ENCODE peak calls at places on chromosomes 1 and 21, in eight cellular contexts. O, A, W, J, Y, X, F and K are unnamed samples.

GRCh38 chr1:88398338-88398737 is 285.7 kb upstream of the PKN2 start:
- DNase-seq in J (no peak), W (no peak), F (no peak), X (peak), Y (no peak), O (no peak), A (no peak), K (no peak)

GRCh38 chr1:76425104-76425842 is 350.7 kb downstream of the ST6GALNAC3 start:
- DNase-seq in W (no peak), X (no peak), O (no peak), Y (no peak), J (no peak), F (no peak), A (peak), K (no peak)

GRCh38 chr1:7538033-7538432 is 233.1 kb upstream of the VAMP3 start:
- DNase-seq in Y (peak), J (no peak), W (no peak), F (no peak), O (no peak), A (peak), X (peak), K (peak)

GRCh38 chr1:29889776-29890175 is 653.5 kb downstream of the PTPRU start:
- DNase-seq in A (peak), Y (no peak), F (no peak), J (no peak), W (no peak), O (no peak), X (no peak), K (no peak)

GRCh38 chr1:154994269-154994977 is 1.0 kb downstream of the LENEP start:
- DNase-seq in X (no peak), Y (no peak), A (no peak), W (no peak), O (peak), F (no peak), J (no peak), K (no peak)

GRCh38 chr21:41868062-41868710 is 11.0 kb downstream of the PRDM15 start:
- DNase-seq in A (no peak), X (no peak), W (no peak), O (no peak), J (no peak), Y (peak), F (no peak), K (no peak)

GRCh38 chr1:36789535-36789934 is 244.8 kb downstream of the GRIK3 start:
- DNase-seq in A (no peak), J (no peak), X (no peak), F (no peak), Y (no peak), O (no peak), W (no peak), K (no peak)

GRCh38 chr1:210400043-210400840 is 71.5 kb downstream of the HHAT start:
- DNase-seq in O (no peak), A (peak), Y (peak), W (no peak), X (peak), J (peak), F (peak), K (peak)

GRCh38 chr1:47656719-47657685 is 219.2 kb downstream of the FOXD2 start:
- DNase-seq in O (no peak), F (peak), Y (peak), W (peak), J (no peak), X (no peak), A (peak), K (no peak)

GRCh38 chr1:15409400-15410222 is at the start of gene EFHD2:
- DNase-seq in W (peak), A (peak), J (peak), X (peak), Y (peak), F (peak), O (peak), K (peak)

GRCh38 chr1:46188295-46189030 is 9.8 kb downstream of the POMGNT1 start:
- DNase-seq in F (peak), Y (peak), J (no peak), W (no peak), O (no peak), X (peak), A (peak), K (no peak)

GRCh38 chr1:5507340-5507739 is 484.9 kb downstream of the NPHP4 start:
- DNase-seq in Y (no peak), J (no peak), F (no peak), A (no peak), O (no peak), X (no peak), W (no peak), K (no peak)

GRCh38 chr21:27145134-27145798 is 178.4 kb upstream of the ADAMTS5 start:
- DNase-seq in F (no peak), Y (no peak), A (no peak), J (no peak), O (no peak), W (no peak), X (no peak), K (no peak)

GRCh38 chr1:154777151-154777550 is 92.9 kb downstream of the KCNN3 start:
- DNase-seq in X (peak), A (no peak), W (no peak), Y (no peak), J (no peak), O (no peak), F (no peak), K (no peak)

GRCh38 chr1:231872461-231872910 is 245.9 kb downstream of the DISC1 start:
- DNase-seq in Y (peak), J (no peak), X (no peak), A (no peak), O (no peak), F (no peak), W (no peak), K (no peak)

GRCh38 chr1:45018599-45019230 is 6.7 kb downstream of the UROD start:
- DNase-seq in X (peak), J (peak), O (peak), Y (peak), F (peak), A (peak), W (no peak), K (peak)

GRCh38 chr1:161258439-161259386 is at the start of gene PCP4L1:
- DNase-seq in Y (peak), A (peak), J (peak), X (peak), F (peak), O (peak), W (no peak), K (peak)

GRCh38 chr1:56584910-56585528 is 5.7 kb upstream of the PLPP3 start:
- DNase-seq in O (no peak), Y (peak), W (no peak), F (no peak), X (peak), J (no peak), A (peak), K (no peak)

GRCh38 chr1:183432548-183432875 is 14.3 kb upstream of the NMNAT2 start:
- DNase-seq in O (no peak), Y (peak), J (no peak), F (no peak), X (peak), A (no peak), W (no peak), K (no peak)

GRCh38 chr1:2788506-2789163 is 12.9 kb downstream of the TTC34 start:
- DNase-seq in W (no peak), J (no peak), Y (no peak), F (peak), O (peak), A (no peak), X (no peak), K (no peak)

GRCh38 chr1:117096871-117097842 is 24.4 kb downstream of the TRIM45 start:
- DNase-seq in O (no peak), J (no peak), F (no peak), Y (no peak), A (no peak), X (no peak), W (no peak), K (no peak)

GRCh38 chr21:42291751-42292562 is 23.3 kb downstream of the TFF3 start:
- DNase-seq in W (no peak), J (no peak), O (no peak), X (no peak), F (no peak), Y (no peak), A (no peak), K (no peak)

GRCh38 chr1:7232441-7232840 is 447.2 kb downstream of the CAMTA1 start:
- DNase-seq in W (no peak), A (no peak), X (no peak), J (no peak), O (no peak), Y (no peak), F (no peak), K (no peak)

GRCh38 chr1:40782371-40782956 is 1.1 kb upstream of the KCNQ4 start:
- DNase-seq in O (no peak), X (no peak), J (no peak), Y (no peak), A (peak), W (no peak), F (peak), K (peak)
- TF ChIP-seq CTCF in O (no peak), X (no peak), J (peak), Y (no peak), A (peak), W (no peak), F (no peak), K (no peak)

GRCh38 chr21:37445228-37445627 is 78.7 kb downstream of the DYRK1A start:
- DNase-seq in O (no peak), F (no peak), Y (peak), X (no peak), J (no peak), W (no peak), A (no peak), K (no peak)
- TF ChIP-seq CTCF in O (no peak), F (no peak), Y (no peak), X (no peak), J (no peak), W (no peak), A (no peak), K (no peak)

GRCh38 chr1:201941420-201942128 is 4.8 kb downstream of the LMOD1 start:
- DNase-seq in J (peak), W (peak), X (no peak), Y (no peak), A (peak), O (no peak), F (no peak), K (peak)
- TF ChIP-seq CTCF in J (no peak), W (no peak), X (no peak), Y (no peak), A (peak), O (no peak), F (no peak), K (no peak)

GRCh38 chr21:17146426-17146825 is 366.4 kb upstream of the CXADR start:
- DNase-seq in A (no peak), Y (no peak), X (no peak), F (no peak), W (no peak), O (no peak), J (no peak), K (no peak)
- TF ChIP-seq CTCF in A (peak), Y (no peak), X (no peak), F (no peak), W (no peak), O (no peak), J (no peak), K (no peak)

GRCh38 chr1:92315766-92316413 is 17.0 kb downstream of the RPAP2 start:
- DNase-seq in Y (no peak), J (no peak), X (no peak), O (no peak), F (no peak), A (no peak), W (no peak), K (no peak)
- TF ChIP-seq CTCF in Y (no peak), J (no peak), X (no peak), O (no peak), F (no peak), A (no peak), W (no peak), K (no peak)

DNA sequence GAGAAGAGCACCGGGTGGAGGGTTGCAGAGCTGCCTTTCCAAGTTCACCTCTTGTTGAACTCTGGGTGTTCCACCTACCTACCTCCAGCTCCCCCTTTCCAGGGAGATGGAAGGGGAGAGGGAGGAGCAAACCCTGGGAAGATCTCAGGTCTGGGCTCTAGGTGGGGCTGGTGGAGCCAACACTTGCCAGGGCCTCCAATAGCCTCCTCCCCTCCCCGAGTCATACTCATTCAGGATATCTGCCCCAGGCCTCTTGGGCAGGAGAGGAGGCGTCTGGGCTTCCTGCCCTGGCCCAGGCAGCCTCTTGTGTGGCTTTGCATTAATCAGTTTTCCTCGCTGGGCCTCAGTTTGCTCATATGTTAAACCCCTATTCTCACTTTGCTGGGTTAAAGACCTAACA is 13.4 kb downstream of the RAP1GAP start:
- DNase-seq in O (no peak), X (peak), Y (no peak), W (no peak), J (no peak), A (peak), F (no peak), K (no peak)
- TF ChIP-seq CTCF in O (no peak), X (peak), Y (no peak), W (no peak), J (no peak), A (peak), F (no peak), K (no peak)

GRCh38 chr1:50213505-50213904 is 104.8 kb downstream of the ELAVL4 start:
- DNase-seq in J (no peak), W (no peak), A (no peak), X (no peak), O (no peak), F (no peak), Y (no peak), K (no peak)

GRCh38 chr1:50218344-50218743 is 109.6 kb downstream of the ELAVL4 start:
- DNase-seq in A (no peak), Y (no peak), J (no peak), W (no peak), X (no peak), O (no peak), F (no peak), K (no peak)

GRCh38 chr1:50209749-50210148 is 101.0 kb downstream of the ELAVL4 start:
- DNase-seq in O (no peak), A (no peak), F (no peak), W (no peak), Y (no peak), X (no peak), J (no peak), K (no peak)

DNA sequence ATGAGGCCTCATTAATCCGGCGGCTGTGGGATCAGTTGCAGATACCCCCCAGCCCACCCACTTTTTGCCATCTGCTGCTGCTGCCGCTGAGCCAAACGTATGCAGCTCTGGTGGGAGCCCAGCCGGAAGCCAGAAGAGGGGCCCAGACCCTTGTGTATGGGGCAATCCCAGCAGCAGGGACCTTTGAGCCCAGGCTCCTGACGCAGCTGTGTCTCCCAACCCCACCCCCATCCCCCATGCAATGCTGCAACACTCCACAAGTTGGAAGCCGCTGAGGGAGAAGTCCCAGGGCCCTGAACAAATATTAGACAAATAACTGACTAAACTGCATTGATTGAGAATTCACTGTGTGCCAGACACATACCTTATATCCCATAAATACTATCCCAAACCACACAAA is 106.0 kb downstream of the ELAVL4 start:
- DNase-seq in A (no peak), J (no peak), Y (no peak), F (no peak), O (no peak), W (no peak), X (no peak), K (no peak)
- TF ChIP-seq CTCF in A (no peak), J (no peak), Y (no peak), F (no peak), O (no peak), W (no peak), X (no peak), K (no peak)

DNA sequence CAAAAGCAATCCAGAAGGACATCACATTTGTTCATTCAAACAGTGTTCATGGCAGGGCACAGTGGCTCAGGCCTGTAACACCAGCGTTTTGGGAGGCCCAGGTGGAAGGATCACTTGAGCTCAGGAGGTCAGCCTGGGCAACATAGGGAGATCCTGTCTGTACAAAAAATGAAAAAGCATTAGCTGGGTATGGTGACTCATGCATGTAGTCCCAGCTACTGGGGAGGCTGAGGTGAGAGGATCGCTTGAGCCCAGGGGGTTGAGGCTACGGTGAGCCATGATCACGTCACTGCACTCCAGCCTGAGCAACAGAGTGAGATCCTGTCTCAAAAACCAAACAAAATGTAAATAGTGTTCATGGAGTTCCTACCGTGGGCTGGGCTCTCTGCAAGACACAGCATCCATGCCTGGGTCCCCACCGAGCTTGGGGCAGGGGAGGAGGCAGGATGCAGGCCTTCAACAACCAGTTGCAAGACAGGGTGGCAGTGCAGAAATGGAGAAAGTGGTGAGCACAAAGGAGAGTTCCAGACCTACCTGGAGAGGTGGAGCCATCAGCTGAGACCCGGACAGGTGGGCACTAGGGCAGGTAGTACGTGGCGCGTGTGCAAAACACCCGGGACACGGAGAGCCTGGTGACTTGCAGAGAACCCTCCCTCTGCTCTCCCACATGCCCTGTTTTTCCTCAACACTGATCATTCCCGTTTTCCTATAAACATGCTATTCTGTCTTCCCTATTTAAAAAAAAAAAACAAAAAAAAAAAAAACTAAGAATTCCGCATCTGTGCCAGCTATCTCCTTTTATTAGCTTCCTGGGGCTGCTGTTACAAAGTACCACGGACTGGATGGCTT is 138.9 kb downstream of the TOMM20 start:
- DNase-seq in F (no peak), Y (no peak), J (no peak), O (no peak), X (no peak), A (no peak), W (no peak), K (no peak)
- TF ChIP-seq CTCF in F (no peak), Y (no peak), J (no peak), O (no peak), X (no peak), A (no peak), W (no peak), K (no peak)

DNA sequence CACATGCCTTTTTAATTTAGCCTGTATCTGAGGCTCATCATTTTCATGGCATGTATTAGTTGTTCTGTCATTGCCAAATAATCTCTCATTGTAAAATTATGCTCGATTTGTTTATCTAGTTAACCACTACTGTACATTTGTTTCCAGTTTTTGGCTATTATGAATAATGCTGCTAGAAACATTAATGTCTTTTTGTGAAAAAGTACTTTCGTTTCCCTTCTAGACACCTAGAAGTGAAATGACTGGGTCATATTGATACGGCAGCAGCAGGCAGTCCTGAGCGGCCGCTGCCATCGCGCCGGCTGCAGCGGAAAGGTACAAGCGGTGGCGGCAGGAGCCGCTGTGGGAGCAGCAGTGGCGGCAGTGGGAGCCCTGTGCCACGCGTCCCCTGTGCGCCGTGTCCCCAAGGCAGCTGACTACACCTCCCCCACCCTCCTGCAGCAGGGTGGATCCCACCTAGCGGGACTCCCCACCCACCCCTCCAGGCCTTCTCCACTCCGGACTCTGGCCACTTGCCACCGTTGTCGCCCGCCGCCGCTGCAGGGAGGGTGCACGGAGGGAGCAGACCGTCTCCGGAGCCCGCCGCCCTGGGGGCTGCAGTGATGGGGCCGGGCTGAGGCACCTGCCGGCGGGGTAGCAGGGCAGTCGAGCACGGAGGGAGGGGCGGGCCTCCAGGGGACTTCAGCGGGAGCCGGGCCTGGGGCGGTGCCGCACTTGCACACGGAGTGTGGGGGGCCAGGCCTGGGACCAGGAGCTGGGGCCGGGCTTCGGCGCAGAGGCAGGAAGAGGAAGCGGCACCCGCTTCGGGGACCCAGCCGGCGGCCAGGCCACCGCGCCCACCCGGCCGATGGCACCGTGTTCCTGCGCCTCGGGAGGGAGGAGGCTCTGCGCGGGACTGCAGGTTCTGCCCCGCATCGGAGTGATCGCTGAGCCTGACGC is 66.8 kb upstream of the RGS7 start:
- DNase-seq in O (no peak), W (no peak), F (peak), Y (peak), J (peak), A (peak), X (peak), K (peak)
- TF ChIP-seq CTCF in O (no peak), W (no peak), F (no peak), Y (no peak), J (peak), A (peak), X (peak), K (no peak)

GRCh38 chr1:52348704-52349301 is 17.2 kb downstream of the CC2D1B start:
- DNase-seq in J (no peak), W (no peak), Y (peak), F (no peak), A (peak), O (no peak), X (peak), K (peak)
- TF ChIP-seq CTCF in J (peak), W (no peak), Y (peak), F (no peak), A (peak), O (peak), X (peak), K (no peak)